ENCODE peak calls at places on chromosomes 12 and 14, in seven cellular contexts. One of them, this sample, is unnamed.

GRCh38 chr14:75123991-75124390 is 2.9 kb downstream of the NEK9 start:
- DNase-seq in spleen: no peak
- DNase-seq in suprapubic skin: no peak
- DNase-seq in NB4: peak
- DNase-seq in neural progenitor cell: no peak
- DNase-seq in cardiac fibroblast: peak
- DNase-seq in AG10803: peak
- DNase-seq in this sample: peak

GRCh38 chr12:33834672-33835071 is 187.6 kb upstream of the ALG10 start:
- DNase-seq in spleen: no peak
- DNase-seq in suprapubic skin: no peak
- DNase-seq in NB4: no peak
- DNase-seq in neural progenitor cell: no peak
- DNase-seq in cardiac fibroblast: no peak
- DNase-seq in AG10803: no peak
- DNase-seq in this sample: no peak

GRCh38 chr12:64090047-64090446 is 132.0 kb downstream of the KICS2 start:
- DNase-seq in spleen: no peak
- DNase-seq in suprapubic skin: no peak
- DNase-seq in NB4: no peak
- DNase-seq in neural progenitor cell: no peak
- DNase-seq in cardiac fibroblast: no peak
- DNase-seq in AG10803: no peak
- DNase-seq in this sample: no peak

GRCh38 chr14:100904307-100905019 is 941 bp upstream of the RTL1 start:
- DNase-seq in spleen: no peak
- DNase-seq in suprapubic skin: peak
- DNase-seq in NB4: peak
- DNase-seq in neural progenitor cell: peak
- DNase-seq in cardiac fibroblast: no peak
- DNase-seq in AG10803: no peak
- DNase-seq in this sample: no peak

GRCh38 chr12:57983858-57984505 is 42.6 kb downstream of the ATP23 start:
- DNase-seq in spleen: no peak
- DNase-seq in suprapubic skin: no peak
- DNase-seq in NB4: no peak
- DNase-seq in neural progenitor cell: no peak
- DNase-seq in cardiac fibroblast: no peak
- DNase-seq in AG10803: no peak
- DNase-seq in this sample: no peak

GRCh38 chr12:124428136-124428791 is 133.4 kb downstream of the RFLNA start:
- DNase-seq in spleen: no peak
- DNase-seq in suprapubic skin: no peak
- DNase-seq in NB4: peak
- DNase-seq in neural progenitor cell: no peak
- DNase-seq in cardiac fibroblast: peak
- DNase-seq in AG10803: peak
- DNase-seq in this sample: no peak

GRCh38 chr14:37253905-37254304 is 56.2 kb downstream of the MIPOL1 start:
- DNase-seq in spleen: no peak
- DNase-seq in suprapubic skin: no peak
- DNase-seq in NB4: no peak
- DNase-seq in neural progenitor cell: no peak
- DNase-seq in cardiac fibroblast: peak
- DNase-seq in AG10803: peak
- DNase-seq in this sample: peak

GRCh38 chr14:100982764-100983163 is 79.2 kb upstream of the RTL1 start:
- DNase-seq in spleen: no peak
- DNase-seq in suprapubic skin: no peak
- DNase-seq in NB4: no peak
- DNase-seq in neural progenitor cell: no peak
- DNase-seq in cardiac fibroblast: no peak
- DNase-seq in AG10803: no peak
- DNase-seq in this sample: no peak

GRCh38 chr12:107536613-107537012 is 149.0 kb upstream of the PWP1 start:
- DNase-seq in spleen: no peak
- DNase-seq in suprapubic skin: no peak
- DNase-seq in NB4: no peak
- DNase-seq in neural progenitor cell: no peak
- DNase-seq in cardiac fibroblast: no peak
- DNase-seq in AG10803: peak
- DNase-seq in this sample: peak

GRCh38 chr12:62618948-62619347 is 152.3 kb downstream of the MON2 start:
- DNase-seq in spleen: no peak
- DNase-seq in suprapubic skin: no peak
- DNase-seq in NB4: no peak
- DNase-seq in neural progenitor cell: no peak
- DNase-seq in cardiac fibroblast: no peak
- DNase-seq in AG10803: no peak
- DNase-seq in this sample: no peak

GRCh38 chr14:49303952-49304516 is 282.1 kb downstream of the RPS29 start:
- DNase-seq in spleen: no peak
- DNase-seq in suprapubic skin: no peak
- DNase-seq in NB4: peak
- DNase-seq in neural progenitor cell: peak
- DNase-seq in cardiac fibroblast: peak
- DNase-seq in AG10803: peak
- DNase-seq in this sample: peak

GRCh38 chr12:45890276-45890675 is 100.1 kb downstream of the SCAF11 start:
- DNase-seq in spleen: no peak
- DNase-seq in suprapubic skin: no peak
- DNase-seq in NB4: no peak
- DNase-seq in neural progenitor cell: no peak
- DNase-seq in cardiac fibroblast: no peak
- DNase-seq in AG10803: no peak
- DNase-seq in this sample: no peak

GRCh38 chr12:24530689-24531088 is 418.2 kb downstream of the BCAT1 start:
- DNase-seq in spleen: no peak
- DNase-seq in suprapubic skin: no peak
- DNase-seq in NB4: no peak
- DNase-seq in neural progenitor cell: no peak
- DNase-seq in cardiac fibroblast: no peak
- DNase-seq in AG10803: no peak
- DNase-seq in this sample: no peak

GRCh38 chr12:25135531-25136154 is 59.3 kb downstream of the DNAI7 start:
- DNase-seq in spleen: no peak
- DNase-seq in suprapubic skin: no peak
- DNase-seq in NB4: peak
- DNase-seq in neural progenitor cell: peak
- DNase-seq in cardiac fibroblast: no peak
- DNase-seq in AG10803: no peak
- DNase-seq in this sample: no peak

GRCh38 chr12:4011597-4011996 is 138.4 kb upstream of the PARP11 start:
- DNase-seq in spleen: no peak
- DNase-seq in suprapubic skin: no peak
- DNase-seq in NB4: no peak
- DNase-seq in neural progenitor cell: no peak
- DNase-seq in cardiac fibroblast: no peak
- DNase-seq in AG10803: no peak
- DNase-seq in this sample: no peak

GRCh38 chr12:27521066-27521465 is 2.9 kb upstream of the PPFIBP1 start:
- DNase-seq in spleen: no peak
- DNase-seq in suprapubic skin: no peak
- DNase-seq in NB4: peak
- DNase-seq in neural progenitor cell: no peak
- DNase-seq in cardiac fibroblast: peak
- DNase-seq in AG10803: peak
- DNase-seq in this sample: no peak

GRCh38 chr14:101708853-101709532 is 52.5 kb upstream of the PPP2R5C start:
- DNase-seq in spleen: no peak
- DNase-seq in suprapubic skin: peak
- DNase-seq in NB4: no peak
- DNase-seq in neural progenitor cell: no peak
- DNase-seq in cardiac fibroblast: no peak
- DNase-seq in AG10803: no peak
- DNase-seq in this sample: no peak

GRCh38 chr14:55221968-55222367 is 30.6 kb upstream of the DLGAP5 start:
- DNase-seq in spleen: no peak
- DNase-seq in suprapubic skin: no peak
- DNase-seq in NB4: no peak
- DNase-seq in neural progenitor cell: no peak
- DNase-seq in cardiac fibroblast: no peak
- DNase-seq in AG10803: no peak
- DNase-seq in this sample: no peak

GRCh38 chr14:54169254-54169924 is 212.8 kb upstream of the BMP4 start:
- DNase-seq in spleen: no peak
- DNase-seq in suprapubic skin: no peak
- DNase-seq in NB4: no peak
- DNase-seq in neural progenitor cell: no peak
- DNase-seq in cardiac fibroblast: no peak
- DNase-seq in AG10803: no peak
- DNase-seq in this sample: no peak

DNA sequence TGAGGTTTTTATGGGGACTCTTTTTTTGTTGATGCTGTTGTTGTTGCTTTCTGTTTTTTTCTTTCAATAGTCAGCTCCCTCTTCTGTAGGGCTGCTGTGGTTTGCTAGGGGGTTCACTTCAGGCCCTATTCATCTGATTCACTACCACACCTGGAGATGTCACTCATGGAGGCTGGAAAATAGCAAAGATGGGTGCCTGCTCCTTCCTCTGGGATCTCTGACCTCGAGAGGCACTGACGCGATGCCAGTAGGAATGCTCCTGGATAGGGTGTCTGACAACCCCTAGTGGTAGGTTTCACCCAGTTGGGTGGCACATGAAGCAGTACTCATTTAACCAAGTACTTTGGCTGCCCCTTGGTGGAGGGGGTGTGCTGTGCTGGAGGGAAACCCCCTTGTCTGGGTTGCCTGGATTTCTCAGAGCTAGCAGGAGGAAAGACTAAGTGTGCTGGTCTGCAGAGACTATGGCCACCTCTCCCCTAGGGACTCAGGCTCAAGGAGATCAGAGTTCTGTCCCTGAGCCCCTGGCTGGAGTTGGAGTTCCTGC is 745.5 kb downstream of the TMTC2 start:
- DNase-seq in spleen: no peak
- DNase-seq in suprapubic skin: no peak
- DNase-seq in NB4: peak
- DNase-seq in neural progenitor cell: no peak
- DNase-seq in cardiac fibroblast: no peak
- DNase-seq in AG10803: no peak
- DNase-seq in this sample: no peak
- TF ChIP-seq CTCF in spleen: no peak
- TF ChIP-seq CTCF in suprapubic skin: no peak
- TF ChIP-seq CTCF in NB4: no peak
- TF ChIP-seq CTCF in neural progenitor cell: no peak
- TF ChIP-seq CTCF in cardiac fibroblast: no peak
- TF ChIP-seq CTCF in AG10803: no peak
- TF ChIP-seq CTCF in this sample: no peak

DNA sequence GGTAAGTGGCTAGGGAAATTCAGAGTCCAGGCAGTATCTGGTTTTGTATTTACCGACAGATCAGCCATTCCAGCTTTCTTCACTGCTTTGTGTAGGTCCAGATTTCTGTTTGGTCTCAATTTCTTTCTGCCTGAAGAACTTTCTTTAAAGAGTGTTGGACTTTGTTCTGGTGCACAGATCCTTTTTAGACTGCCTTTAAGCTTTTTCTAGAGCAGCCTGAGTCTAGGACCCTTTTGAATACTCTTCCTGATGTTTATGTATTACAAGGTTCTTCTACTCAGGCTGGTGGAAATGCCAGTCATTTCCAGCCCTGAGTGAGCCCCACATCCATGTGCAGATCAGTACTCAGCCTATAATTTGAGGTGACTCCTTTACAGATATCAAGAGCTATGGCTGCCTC is 54.7 kb downstream of the DAAM1 start:
- DNase-seq in spleen: no peak
- DNase-seq in suprapubic skin: no peak
- DNase-seq in NB4: no peak
- DNase-seq in neural progenitor cell: no peak
- DNase-seq in cardiac fibroblast: no peak
- DNase-seq in AG10803: no peak
- DNase-seq in this sample: no peak
- H3K4me3 ChIP-seq in spleen: no peak
- H3K4me3 ChIP-seq in suprapubic skin: no peak
- H3K4me3 ChIP-seq in NB4: no peak
- H3K4me3 ChIP-seq in neural progenitor cell: no peak
- H3K4me3 ChIP-seq in cardiac fibroblast: no peak
- H3K4me3 ChIP-seq in AG10803: no peak
- H3K4me3 ChIP-seq in this sample: no peak

DNA sequence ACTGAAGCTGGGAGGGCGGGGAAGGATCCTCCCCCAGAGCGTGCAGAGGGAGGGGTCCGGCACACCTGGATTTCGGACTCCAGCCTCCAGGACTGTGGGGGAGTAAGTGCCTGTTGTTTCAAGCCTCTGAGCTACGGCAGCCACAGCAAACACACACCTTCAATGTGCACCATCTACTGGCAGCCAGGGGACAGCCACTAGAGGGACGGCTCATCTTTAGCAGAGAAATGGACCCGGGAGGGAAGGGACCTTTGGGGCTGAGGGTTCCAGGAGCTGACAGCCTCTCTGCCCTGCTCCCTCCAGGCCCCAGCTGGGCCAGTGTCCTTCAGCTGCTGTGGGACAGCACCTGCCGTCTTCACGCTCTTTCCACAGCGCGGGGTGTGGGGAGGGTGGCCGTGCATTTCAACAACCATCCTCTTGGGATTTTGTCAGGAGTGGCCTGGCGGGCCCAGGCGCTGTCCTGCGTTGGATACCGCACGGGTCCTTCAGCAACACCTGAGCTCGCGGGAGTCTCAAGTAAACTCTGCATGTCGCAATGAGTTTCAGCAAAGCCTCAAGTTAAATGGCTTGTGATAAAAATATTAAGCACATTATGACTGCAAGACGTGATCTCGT is 209.2 kb upstream of the C14orf180 start:
- DNase-seq in spleen: no peak
- DNase-seq in suprapubic skin: no peak
- DNase-seq in NB4: peak
- DNase-seq in neural progenitor cell: peak
- DNase-seq in cardiac fibroblast: no peak
- DNase-seq in AG10803: no peak
- DNase-seq in this sample: no peak
- TF ChIP-seq CTCF in spleen: no peak
- TF ChIP-seq CTCF in suprapubic skin: no peak
- TF ChIP-seq CTCF in NB4: peak
- TF ChIP-seq CTCF in neural progenitor cell: peak
- TF ChIP-seq CTCF in cardiac fibroblast: no peak
- TF ChIP-seq CTCF in AG10803: no peak
- TF ChIP-seq CTCF in this sample: no peak

GRCh38 chr12:1591543-1591942 is 2.8 kb downstream of the FBXL14 start:
- DNase-seq in spleen: no peak
- DNase-seq in suprapubic skin: no peak
- DNase-seq in NB4: no peak
- DNase-seq in neural progenitor cell: no peak
- DNase-seq in cardiac fibroblast: no peak
- DNase-seq in AG10803: no peak
- DNase-seq in this sample: no peak

GRCh38 chr12:1588574-1588944 is 5.8 kb downstream of the FBXL14 start:
- DNase-seq in spleen: no peak
- DNase-seq in suprapubic skin: no peak
- DNase-seq in NB4: no peak
- DNase-seq in neural progenitor cell: no peak
- DNase-seq in cardiac fibroblast: no peak
- DNase-seq in AG10803: no peak
- DNase-seq in this sample: no peak

GRCh38 chr12:1591029-1591428 is 3.4 kb downstream of the FBXL14 start:
- DNase-seq in spleen: no peak
- DNase-seq in suprapubic skin: no peak
- DNase-seq in NB4: no peak
- DNase-seq in neural progenitor cell: peak
- DNase-seq in cardiac fibroblast: no peak
- DNase-seq in AG10803: no peak
- DNase-seq in this sample: no peak

GRCh38 chr12:1587927-1588573 is 6.3 kb downstream of the FBXL14 start:
- DNase-seq in spleen: no peak
- DNase-seq in suprapubic skin: no peak
- DNase-seq in NB4: no peak
- DNase-seq in neural progenitor cell: peak
- DNase-seq in cardiac fibroblast: no peak
- DNase-seq in AG10803: no peak
- DNase-seq in this sample: no peak

GRCh38 chr12:1590083-1590979 is 4.0 kb downstream of the FBXL14 start:
- DNase-seq in spleen: no peak
- DNase-seq in suprapubic skin: no peak
- DNase-seq in NB4: no peak
- DNase-seq in neural progenitor cell: peak
- DNase-seq in cardiac fibroblast: peak
- DNase-seq in AG10803: peak
- DNase-seq in this sample: peak
- H3K4me3 ChIP-seq in spleen: no peak
- H3K4me3 ChIP-seq in suprapubic skin: peak
- H3K4me3 ChIP-seq in NB4: peak
- H3K4me3 ChIP-seq in neural progenitor cell: peak
- H3K4me3 ChIP-seq in cardiac fibroblast: peak
- H3K4me3 ChIP-seq in AG10803: peak
- H3K4me3 ChIP-seq in this sample: peak